ENCODE peak calls at places on chromosome 5, in five cellular contexts. O is RWPE1, Y is astrocyte, F is heart right ventricle, L is natural killer cell. G is an unnamed sample.

GRCh38 chr5:65961644-65962043 is 35.3 kb downstream of the ERBIN start:
- DNase-seq in F (no peak), L (no peak), Y (peak), O (peak), G (no peak)

GRCh38 chr5:59829389-59829788 is 64.1 kb downstream of the PDE4D start:
- DNase-seq in Y (peak), F (peak), L (no peak), O (no peak), G (no peak)

GRCh38 chr5:13985736-13986418 is 41.4 kb upstream of the DNAH5 start:
- DNase-seq in O (peak), Y (peak), F (no peak), L (no peak), G (no peak)

GRCh38 chr5:176151286-176151685 is 86.9 kb upstream of the SIMC1 start:
- DNase-seq in F (no peak), L (no peak), O (no peak), Y (peak), G (no peak)

GRCh38 chr5:143759368-143760136 is 52.4 kb upstream of the HMHB1 start:
- DNase-seq in O (no peak), L (no peak), Y (no peak), F (no peak), G (no peak)

GRCh38 chr5:1558945-1559344 is 35.2 kb upstream of the LPCAT1 start:
- DNase-seq in F (no peak), L (no peak), O (no peak), Y (no peak), G (no peak)

GRCh38 chr5:53777864-53778618 is 217.6 kb downstream of the NDUFS4 start:
- DNase-seq in F (no peak), L (no peak), Y (no peak), O (no peak), G (no peak)

GRCh38 chr5:131814990-131815389 is 18.2 kb upstream of the FNIP1 start:
- DNase-seq in F (no peak), Y (peak), L (no peak), O (peak), G (no peak)

GRCh38 chr5:72455477-72455876 is 51.7 kb downstream of the ZNF366 start:
- DNase-seq in O (no peak), Y (no peak), F (no peak), L (no peak), G (no peak)

GRCh38 chr5:28014779-28015178 is 976.4 kb upstream of the CDH9 start:
- DNase-seq in O (no peak), F (no peak), Y (no peak), L (no peak), G (no peak)

GRCh38 chr5:160506006-160507004 is 84.7 kb downstream of the PTTG1 start:
- DNase-seq in F (peak), L (peak), Y (peak), O (no peak), G (no peak)

GRCh38 chr5:158770506-158770905 is 329.2 kb downstream of the EBF1 start:
- DNase-seq in Y (no peak), L (no peak), O (no peak), F (no peak), G (no peak)

GRCh38 chr5:937151-937924 is 44.7 kb downstream of the TRIP13 start:
- DNase-seq in O (no peak), Y (no peak), F (no peak), L (no peak), G (no peak)

GRCh38 chr5:147559725-147560124 is 49.9 kb upstream of the DPYSL3 start:
- DNase-seq in F (no peak), O (no peak), Y (peak), L (no peak), G (no peak)

GRCh38 chr5:172881691-172882370 is 47.8 kb downstream of the ERGIC1 start:
- DNase-seq in O (no peak), Y (peak), F (no peak), L (peak), G (no peak)

GRCh38 chr5:142958933-142959682 is 188.9 kb downstream of the ARHGAP26 start:
- DNase-seq in L (no peak), Y (peak), F (no peak), O (no peak), G (no peak)

GRCh38 chr5:10724799-10725507 is 36.1 kb downstream of the DAP start:
- DNase-seq in O (peak), Y (peak), L (no peak), F (peak), G (no peak)

GRCh38 chr5:95384485-95385213 is 6.5 kb upstream of the FAM81B start:
- DNase-seq in L (no peak), Y (no peak), F (no peak), O (no peak), G (no peak)

GRCh38 chr5:132815454-132815853 is 2.4 kb downstream of the SOWAHA start:
- DNase-seq in L (no peak), F (no peak), Y (no peak), O (peak), G (no peak)

GRCh38 chr5:143695244-143695885 is 116.6 kb upstream of the HMHB1 start:
- DNase-seq in O (no peak), L (no peak), F (no peak), Y (no peak), G (no peak)

GRCh38 chr5:124651663-124652513 is 94.6 kb downstream of the ZNF608 start:
- DNase-seq in F (peak), Y (peak), L (peak), O (peak), G (peak)

GRCh38 chr5:95406426-95407093 is 15.4 kb downstream of the FAM81B start:
- DNase-seq in O (no peak), F (no peak), L (no peak), Y (peak), G (no peak)

GRCh38 chr5:154677921-154678320 is 77.3 kb upstream of the LARP1 start:
- DNase-seq in F (no peak), O (no peak), Y (no peak), L (no peak), G (no peak)

GRCh38 chr5:111223790-111224560 is at the start of gene CAMK4:
- DNase-seq in Y (peak), F (peak), L (peak), O (peak), G (peak)

GRCh38 chr5:115389799-115390382 is 93.4 kb upstream of the CCDC112 start:
- DNase-seq in Y (no peak), F (no peak), O (no peak), L (no peak), G (no peak)

GRCh38 chr5:22473865-22474264 is 379.3 kb downstream of the CDH12 start:
- DNase-seq in O (peak), F (no peak), Y (no peak), L (no peak), G (no peak)

GRCh38 chr5:130164966-130165365 is 260.7 kb downstream of the CHSY3 start:
- DNase-seq in L (no peak), O (peak), Y (peak), F (no peak), G (no peak)

GRCh38 chr5:35031276-35031675 is 16.5 kb downstream of the AGXT2 start:
- DNase-seq in O (peak), L (no peak), F (no peak), Y (peak), G (no peak)

GRCh38 chr5:54835642-54836041 is 149.8 kb downstream of the ESM1 start:
- DNase-seq in F (no peak), L (no peak), O (no peak), Y (peak), G (no peak)

GRCh38 chr5:79133121-79133656 is 21.6 kb downstream of the BHMT start:
- DNase-seq in O (no peak), F (no peak), Y (peak), L (no peak), G (no peak)

GRCh38 chr5:1262381-1262780 is 32.5 kb downstream of the TERT start:
- DNase-seq in O (no peak), Y (no peak), F (no peak), L (no peak), G (no peak)

GRCh38 chr5:77867914-77868313 is 91.8 kb upstream of the TBCA start:
- DNase-seq in F (no peak), L (no peak), O (no peak), Y (no peak), G (no peak)

GRCh38 chr5:58358436-58358835 is 101.5 kb downstream of the PLK2 start:
- DNase-seq in L (no peak), F (no peak), O (no peak), Y (no peak), G (no peak)

GRCh38 chr5:24530907-24531306 is 113.9 kb downstream of the CDH10 start:
- DNase-seq in F (no peak), Y (no peak), O (no peak), L (no peak), G (no peak)

GRCh38 chr5:130279386-130279785 is 375.1 kb downstream of the CHSY3 start:
- DNase-seq in Y (peak), L (no peak), F (no peak), O (peak), G (no peak)

GRCh38 chr5:5104550-5104949 is 35.6 kb upstream of the ADAMTS16 start:
- DNase-seq in F (no peak), O (no peak), Y (no peak), L (no peak), G (no peak)

GRCh38 chr5:177109810-177110209 is 23.1 kb downstream of the FGFR4 start:
- DNase-seq in O (no peak), Y (no peak), L (no peak), F (no peak), G (no peak)

GRCh38 chr5:14265574-14265973 is 122.4 kb downstream of the TRIO start:
- DNase-seq in L (no peak), F (no peak), Y (peak), O (peak), G (no peak)

GRCh38 chr5:67010684-67011409 is 185.8 kb downstream of the CD180 start:
- DNase-seq in Y (peak), O (peak), F (no peak), L (no peak), G (no peak)

GRCh38 chr5:97163360-97163764 is 19.7 kb downstream of the RIOK2 start:
- DNase-seq in L (no peak), Y (no peak), F (no peak), O (no peak), G (no peak)
- TF ChIP-seq CTCF in L (peak), Y (peak), F (peak), O (peak), G (peak)

GRCh38 chr5:50440651-50441478 is at the start of gene EMB:
- DNase-seq in F (peak), O (peak), Y (peak), L (peak), G (peak)
- TF ChIP-seq CTCF in F (no peak), O (peak), Y (no peak), L (peak), G (peak)

GRCh38 chr5:135399838-135400542 is 959 bp upstream of the MACROH2A1 start:
- DNase-seq in Y (no peak), L (no peak), F (no peak), O (no peak), G (no peak)
- TF ChIP-seq CTCF in Y (no peak), L (no peak), F (no peak), O (no peak), G (no peak)

GRCh38 chr5:61018102-61018501 is 73.1 kb downstream of the NDUFAF2 start:
- DNase-seq in O (no peak), Y (peak), F (no peak), L (no peak), G (no peak)
- TF ChIP-seq CTCF in O (no peak), Y (no peak), F (no peak), L (no peak), G (no peak)

GRCh38 chr5:15502208-15502607 is 2.2 kb downstream of the FBXL7 start:
- DNase-seq in L (no peak), Y (peak), O (no peak), F (no peak), G (no peak)

GRCh38 chr5:15499528-15500325 is at the start of gene FBXL7:
- DNase-seq in L (no peak), Y (peak), O (peak), F (peak), G (peak)

GRCh38 chr5:15496886-15497285 is 3.1 kb upstream of the FBXL7 start:
- DNase-seq in L (no peak), F (no peak), O (no peak), Y (no peak), G (no peak)

GRCh38 chr5:15500326-15500958 is 462 bp downstream of the FBXL7 start:
- DNase-seq in F (peak), L (no peak), O (no peak), Y (peak), G (peak)

DNA sequence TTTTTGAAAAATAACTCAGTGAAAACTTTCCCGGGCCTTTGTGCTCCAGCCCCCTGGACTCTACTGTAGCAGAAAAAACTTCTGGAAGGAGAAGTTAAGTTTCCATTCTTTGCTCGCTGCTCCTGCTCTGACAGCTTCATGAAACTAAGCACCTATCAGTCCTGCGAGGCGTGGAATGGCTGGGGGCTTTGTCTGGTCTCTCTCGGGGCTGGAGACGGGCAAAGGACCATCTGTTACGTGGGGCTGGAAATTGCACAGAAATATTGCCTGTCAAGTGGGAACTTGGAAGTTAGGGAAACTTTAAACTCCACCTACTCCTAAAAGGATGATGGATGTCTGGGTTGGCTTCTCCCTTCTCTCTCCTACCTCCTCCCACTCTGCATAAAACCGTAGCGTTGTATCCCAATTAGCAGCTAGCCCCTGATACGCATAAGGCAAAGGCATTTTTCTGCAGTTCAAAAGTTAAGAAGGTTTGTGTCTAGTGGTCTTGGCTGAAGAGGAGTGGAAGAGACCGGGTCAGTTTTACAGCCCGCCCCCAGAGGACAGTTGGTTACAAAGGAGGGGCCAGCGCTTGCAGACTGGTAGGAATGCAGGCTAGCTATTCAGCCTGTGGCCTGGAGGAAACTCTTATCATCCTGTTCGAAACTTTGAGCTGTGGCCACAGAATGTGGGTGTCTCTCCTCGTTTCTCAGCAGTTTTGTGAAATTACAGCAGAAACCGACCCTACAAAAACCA is 1.2 kb downstream of the FBXL7 start:
- DNase-seq in F (peak), L (no peak), O (no peak), Y (peak), G (peak)
- TF ChIP-seq CTCF in F (peak), L (no peak), O (no peak), Y (peak), G (peak)

GRCh38 chr5:151740958-151741373 is 17.5 kb downstream of the ATOX1 start:
- DNase-seq in F (no peak), O (peak), L (no peak), Y (peak), G (no peak)
- TF ChIP-seq CTCF in F (peak), O (peak), L (peak), Y (no peak), G (no peak)

GRCh38 chr5:83827111-83827541 is 106.5 kb upstream of the HAPLN1 start:
- DNase-seq in O (peak), L (no peak), F (no peak), Y (peak), G (no peak)
- TF ChIP-seq CTCF in O (no peak), L (no peak), F (no peak), Y (no peak), G (no peak)

G was measured in progenitor cell of endocrine pancreas.